ENCODE peak calls at places on chromosome 2, in five cellular contexts. S is activated naive CD4-positive, alpha-beta T cell treated with Interleukin-2 at 50 U/mL for 16 hours; N is Caco-2; T is naive thymus-derived CD8-positive, alpha-beta T cell; Y is colonic mucosa. M is an unnamed sample.

GRCh38 chr2:168138911-168139310 is 108.5 kb downstream of the STK39 start:
- DNase-seq in N (no peak), T (no peak), Y (no peak), S (no peak), M (no peak)

GRCh38 chr2:188292446-188293239 is 969 bp downstream of the GULP1 start:
- DNase-seq in N (peak), S (no peak), T (no peak), Y (peak), M (no peak)

GRCh38 chr2:18268400-18268799 is 292.1 kb downstream of the RDH14 start:
- DNase-seq in N (no peak), S (no peak), T (no peak), Y (no peak), M (no peak)

GRCh38 chr2:227804970-227805369 is 8.7 kb upstream of the CCL20 start:
- DNase-seq in N (no peak), S (no peak), Y (no peak), T (no peak), M (no peak)

GRCh38 chr2:44807344-44808025 is 134.0 kb upstream of the SIX3 start:
- DNase-seq in N (no peak), T (no peak), S (no peak), Y (no peak), M (no peak)

GRCh38 chr2:131143803-131144202 is 38.7 kb downstream of the PLEKHB2 start:
- DNase-seq in T (no peak), Y (no peak), S (no peak), N (no peak), M (no peak)

GRCh38 chr2:225930687-225931086 is 531.2 kb downstream of the NYAP2 start:
- DNase-seq in N (no peak), Y (no peak), T (no peak), S (no peak), M (no peak)

GRCh38 chr2:232955856-232956255 is 57.2 kb downstream of the NGEF start:
- DNase-seq in Y (no peak), S (no peak), T (no peak), N (no peak), M (peak)

GRCh38 chr2:229273384-229274338 is 2.6 kb upstream of the PID1 start:
- DNase-seq in T (peak), N (peak), S (no peak), Y (peak), M (peak)

GRCh38 chr2:173119069-173119807 is 43.6 kb downstream of the MAP3K20 start:
- DNase-seq in N (no peak), T (no peak), S (no peak), Y (peak), M (no peak)

GRCh38 chr2:164992818-164993217 is 37.5 kb upstream of the SLC38A11 start:
- DNase-seq in S (peak), N (no peak), Y (peak), T (peak), M (no peak)

M was measured in GM12878.